ENCODE peak calls at places on chromosomes 13 and 19, in six cellular contexts. B is CD8-positive, alpha-beta T cell; G is astrocyte; X is right atrium auricular region; T is breast epithelium; R is heart right ventricle. P is an unnamed sample.

GRCh38 chr19:12956446-12957388 is at the start of gene GADD45GIP1:
- DNase-seq in X (no peak), R (peak; percentile 74), G (peak; percentile 53), B (peak; percentile 74), T (peak; percentile 64), P (peak; percentile 70)

GRCh38 chr13:44172411-44172810 is 201.2 kb upstream of the SERP2 start:
- DNase-seq in X (no peak), T (no peak), G (no peak), B (no peak), R (no peak), P (no peak)

GRCh38 chr13:95237310-95237870 is 63.9 kb downstream of the ABCC4 start:
- DNase-seq in T (no peak), G (no peak), X (no peak), R (no peak), B (no peak), P (no peak)

GRCh38 chr13:41196011-41196410 is 1.6 kb upstream of the KBTBD7 start:
- DNase-seq in R (no peak), B (no peak), T (no peak), X (no peak), G (no peak), P (no peak)

GRCh38 chr13:44620057-44620456 is 43.9 kb upstream of the TSC22D1 start:
- DNase-seq in X (no peak), G (peak; percentile 55), B (no peak), R (no peak), T (no peak), P (no peak)

GRCh38 chr19:2027361-2027760 is 11.8 kb upstream of the BTBD2 start:
- DNase-seq in X (no peak), B (no peak), T (no peak), G (peak; percentile 55), R (no peak), P (peak; percentile 42)

GRCh38 chr13:114264886-114265611 is 16.4 kb upstream of the UPF3A start:
- DNase-seq in R (no peak), B (no peak), G (peak; percentile 80), T (no peak), X (no peak), P (no peak)

GRCh38 chr13:44273991-44274810 is 99.4 kb upstream of the SERP2 start:
- DNase-seq in T (no peak), B (peak; percentile 17), R (no peak), X (no peak), G (no peak), P (no peak)

GRCh38 chr19:38665950-38666661 is 18.7 kb downstream of the ACTN4 start:
- DNase-seq in X (peak; percentile 82), G (peak; percentile 64), T (peak; percentile 76), R (peak; percentile 86), B (no peak), P (peak; percentile 57)

GRCh38 chr19:15423130-15423529 is 4.3 kb upstream of the AKAP8L start:
- DNase-seq in T (no peak), G (no peak), R (no peak), X (no peak), B (no peak), P (no peak)

GRCh38 chr19:15419413-15420025 is 731 bp upstream of the AKAP8L start:
- DNase-seq in G (no peak), T (no peak), B (no peak), R (no peak), X (no peak), P (no peak)

GRCh38 chr19:15421726-15422260 is 3.0 kb upstream of the AKAP8L start:
- DNase-seq in T (no peak), B (no peak), R (peak; percentile 63), X (no peak), G (no peak), P (no peak)

GRCh38 chr19:15422311-15423075 is 3.7 kb upstream of the AKAP8L start:
- DNase-seq in G (no peak), T (no peak), R (no peak), B (no peak), X (no peak), P (no peak)

GRCh38 chr19:15421136-15421535 is 2.3 kb upstream of the AKAP8L start:
- DNase-seq in B (no peak), X (no peak), T (no peak), R (no peak), G (no peak), P (no peak)
- H3K4me1 ChIP-seq in B (peaks cover 28% of the 10 kb centered on the region), X (no peaks in the 10 kb centered on the region), T (no peaks in the 10 kb centered on the region), R (peaks cover 32% of the 10 kb centered on the region), G (peaks cover 13% of the 10 kb centered on the region), P (no peaks in the 10 kb centered on the region)

DNA sequence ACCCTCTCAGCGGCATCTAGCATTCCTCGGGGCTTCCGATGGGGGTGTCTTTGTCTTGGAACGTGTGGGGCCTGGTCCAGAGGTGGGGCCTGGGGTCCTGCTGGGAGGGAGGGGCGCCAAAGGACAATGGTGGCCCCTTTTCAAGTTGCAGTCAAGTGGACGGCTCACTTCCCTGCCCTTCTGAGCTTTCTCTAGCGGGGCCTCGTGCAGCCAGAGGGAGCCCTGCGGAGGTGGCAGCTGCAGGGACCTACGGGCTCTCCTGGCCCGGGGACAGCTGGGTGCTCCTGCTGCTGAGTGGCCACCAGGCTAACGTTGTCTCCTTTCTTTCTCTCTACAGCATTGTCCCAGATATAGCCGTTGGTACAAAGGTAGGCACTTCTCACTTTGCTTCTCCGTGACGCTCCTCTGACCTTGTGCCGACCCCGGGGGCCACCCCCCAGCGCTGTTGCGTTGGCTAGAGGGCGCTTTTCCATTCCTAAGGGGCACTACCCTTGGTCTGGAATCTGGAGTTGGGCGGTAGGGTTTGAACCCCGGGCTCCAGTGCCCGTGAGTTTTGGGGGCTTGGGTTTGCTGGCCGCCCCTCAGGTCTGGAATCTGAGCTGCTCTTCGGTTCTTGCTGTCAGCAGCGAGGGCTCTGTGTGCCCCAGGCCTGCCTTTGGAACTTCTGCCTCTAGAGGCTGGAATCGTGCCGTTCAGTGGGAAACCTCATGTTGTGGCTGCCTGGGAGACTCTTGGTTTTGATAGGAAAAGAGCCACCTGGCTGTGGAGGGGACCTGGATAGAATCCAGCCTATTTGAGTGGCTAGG is 2.0 kb downstream of the PTBP1 start:
- DNase-seq in G (peak; percentile 51), T (no peak), B (no peak), R (no peak), X (no peak), P (no peak)
- TF ChIP-seq CTCF in G (peak; percentile 13), T (peak; percentile 10), B (no peak), R (no peak), X (no peak), P (no peak)

DNA sequence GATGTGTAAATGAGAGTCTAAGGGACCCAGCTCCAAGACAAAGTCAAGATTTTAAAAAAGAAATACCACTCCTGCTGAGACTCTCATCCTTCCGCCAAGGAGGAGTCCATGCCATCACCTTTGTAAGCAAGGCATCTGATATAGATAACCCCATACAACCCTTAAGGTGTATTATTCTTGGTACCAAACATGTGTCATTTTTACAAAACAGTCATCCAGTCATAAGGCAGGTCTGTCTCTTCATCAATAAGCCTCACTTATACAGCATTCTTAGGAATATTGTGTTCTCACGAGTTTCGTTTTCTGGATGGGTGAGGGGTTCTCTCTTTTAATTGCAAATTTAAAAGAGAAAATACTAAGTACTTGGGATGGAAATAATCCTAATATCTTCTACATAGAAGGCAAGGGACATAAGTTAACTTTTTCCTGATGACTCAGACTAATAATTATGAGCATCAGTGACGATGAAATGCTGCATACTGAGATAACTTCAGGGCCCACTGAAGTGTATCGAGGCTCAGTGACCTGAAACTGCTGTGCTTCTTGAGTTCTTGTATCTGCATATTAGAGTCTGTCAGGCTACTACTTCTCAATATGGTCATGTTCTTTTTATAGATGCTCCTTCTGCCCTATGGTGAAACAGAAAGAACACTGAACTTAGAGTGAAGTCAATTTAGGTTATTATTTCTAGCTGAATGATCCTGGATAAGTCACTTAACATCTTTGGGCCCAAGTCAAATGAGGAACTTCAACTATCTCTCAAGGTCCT is 166.6 kb downstream of the KLF12 start:
- DNase-seq in R (no peak), B (no peak), X (no peak), G (no peak), T (no peak), P (no peak)
- H3K4me1 ChIP-seq in R (peaks cover 48% of the 10 kb centered on the region), B (peaks cover 12% of the 10 kb centered on the region), X (no peaks in the 10 kb centered on the region), G (no peaks in the 10 kb centered on the region), T (no peaks in the 10 kb centered on the region), P (peaks cover 71% of the 10 kb centered on the region)

DNA sequence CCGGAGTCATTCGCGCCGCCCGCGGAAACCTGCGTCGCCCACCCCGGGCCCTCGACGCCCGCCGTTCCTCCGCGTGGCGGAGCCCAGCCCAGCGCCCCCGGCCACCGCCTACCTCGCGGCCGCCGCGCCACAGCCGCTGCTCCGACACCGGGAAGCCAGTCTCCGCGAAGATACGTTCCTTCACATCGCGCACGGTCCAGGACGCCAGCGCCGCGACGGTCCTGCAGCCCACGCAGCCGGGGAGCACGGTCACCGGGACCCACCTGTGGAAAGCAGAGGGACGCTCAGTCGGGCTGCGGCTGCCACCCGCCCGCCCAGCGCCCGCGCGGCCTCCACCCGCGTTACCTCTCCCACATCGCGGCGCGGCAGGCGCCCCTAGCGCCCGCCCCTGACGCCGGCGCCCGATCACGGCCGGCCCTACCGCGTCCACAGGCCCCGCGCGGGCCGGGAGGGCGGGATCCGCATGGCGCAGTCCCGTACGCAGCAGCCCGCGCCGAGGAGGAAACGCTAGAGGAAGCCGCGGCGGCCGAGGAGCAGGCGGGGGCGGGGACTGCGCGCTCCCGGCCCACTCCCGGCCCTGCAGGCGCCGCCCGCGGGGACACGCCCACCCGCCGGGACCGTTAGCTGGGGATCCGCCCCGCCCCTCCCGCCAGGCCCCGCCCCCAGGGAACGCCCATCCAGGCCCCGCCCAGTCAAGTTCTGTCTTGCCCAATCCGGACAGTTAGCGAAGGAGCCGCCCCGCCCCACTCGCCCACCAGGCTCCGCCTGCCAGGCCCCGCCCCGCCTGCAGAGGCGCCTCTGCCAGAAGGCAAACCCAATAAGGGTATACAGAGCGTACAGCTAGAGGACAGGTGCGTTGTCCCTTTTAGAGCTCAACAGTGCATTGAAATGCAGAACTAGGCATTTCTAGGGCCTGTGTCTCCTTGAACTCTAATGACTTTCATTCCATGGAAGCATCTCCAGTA is 58.2 kb downstream of the SACS start:
- DNase-seq in G (peak; percentile 77), X (peak; percentile 97), T (peak; percentile 93), B (peak; percentile 98), R (peak; percentile 97), P (peak; percentile 94)
- TF ChIP-seq CTCF in G (no peak), X (no peak), T (no peak), B (peak; percentile 37), R (no peak), P (peak; percentile 2)

DNA sequence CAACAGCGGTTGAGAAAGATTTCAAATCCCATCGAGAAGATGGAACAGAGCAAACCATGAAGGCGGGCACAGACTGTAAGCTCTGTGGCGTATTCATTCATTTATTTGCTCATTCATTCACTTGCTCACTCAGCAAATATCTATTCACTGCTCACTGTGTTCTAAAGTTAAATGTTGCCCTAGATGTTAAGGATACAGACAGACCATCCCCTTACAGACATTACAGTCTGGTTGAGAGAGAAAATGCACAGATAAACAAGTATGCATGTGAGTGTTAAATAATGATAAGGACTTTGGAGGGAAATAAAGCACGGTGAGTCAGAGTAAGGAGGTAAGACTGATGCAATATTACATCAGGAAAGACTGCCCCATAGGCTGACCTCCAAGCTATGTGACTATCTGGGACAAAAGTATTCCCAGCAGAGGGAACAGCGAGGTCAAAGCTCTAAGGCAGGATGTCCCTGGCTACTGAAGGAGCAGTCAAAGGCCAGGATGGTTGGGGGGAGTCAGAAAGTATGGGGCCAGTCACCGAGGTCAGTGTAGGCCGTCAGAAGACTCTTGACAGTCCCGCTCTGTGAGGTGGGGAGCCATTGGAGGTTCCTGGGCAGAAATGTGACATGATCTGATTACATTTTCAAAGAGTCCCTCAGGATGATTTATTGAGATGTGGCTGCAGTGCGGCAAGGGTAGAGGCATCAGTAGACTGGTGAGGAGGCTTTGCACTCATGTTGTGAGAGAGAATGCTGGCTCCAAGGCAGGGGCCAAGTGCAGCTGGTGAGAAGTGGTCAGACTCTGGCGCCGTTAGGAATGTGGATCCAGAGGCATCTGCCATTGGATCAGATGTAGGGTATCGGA is 37.9 kb downstream of the MBNL2 start:
- DNase-seq in R (no peak), G (peak; percentile 82), X (no peak), T (no peak), B (no peak), P (no peak)
- H3K4me1 ChIP-seq in R (peaks cover 79% of the 10 kb centered on the region), G (peaks cover 55% of the 10 kb centered on the region), X (no peaks in the 10 kb centered on the region), T (peaks cover 12% of the 10 kb centered on the region), B (peaks cover 10% of the 10 kb centered on the region), P (peaks cover 85% of the 10 kb centered on the region)

GRCh38 chr13:32538621-32539246 is at the start of gene N4BP2L2:
- DNase-seq in R (peak; percentile 97), G (peak; percentile 95), T (peak; percentile 94), B (peak; percentile 84), X (peak; percentile 97), P (peak; percentile 97)
- TF ChIP-seq CTCF in R (peak; percentile 45), G (peak; percentile 27), T (no peak), B (no peak), X (no peak), P (peak; percentile 31)

P was measured in tibial artery.